ENCODE peak calls at places on chromosomes 4 and X, in six cellular contexts. X is lower lobe of right lung, F is H1, H is hepatocyte, C is left ventricle myocardium inferior, P is adrenal gland. A is an unnamed sample.

GRCh38 chr4:164748375-164748774 is 5.6 kb upstream of the SMIM31 start:
- DNase-seq in H (peak; percentile 40), C (no peak), X (no peak), P (no peak), F (no peak), A (no peak)

GRCh38 chr4:52651993-52652672 is 7.0 kb downstream of the USP46 start:
- DNase-seq in X (no peak), H (no peak), C (no peak), F (no peak), P (no peak), A (no peak)

GRCh38 chr4:1323635-1324442 is 23.2 kb upstream of the UVSSA start:
- DNase-seq in P (no peak), F (no peak), X (no peak), H (no peak), C (no peak), A (peak; percentile 38)

GRCh38 chr4:88814043-88814617 is 116.5 kb upstream of the NAP1L5 start:
- DNase-seq in C (no peak), F (no peak), P (peak; percentile 34), X (no peak), H (no peak), A (no peak)

GRCh38 chr4:77819409-77819835 is 254 bp upstream of the CNOT6L start:
- DNase-seq in X (no peak), P (no peak), H (peak; percentile 81), C (no peak), F (no peak), A (no peak)

GRCh38 chrX:38803286-38803608 is 2.0 kb downstream of the MID1IP1 start:
- DNase-seq in H (no peak), P (no peak), F (no peak), C (no peak), X (no peak), A (no peak)

GRCh38 chr4:83644677-83645639 is 109.0 kb downstream of the GPAT3 start:
- DNase-seq in X (no peak), C (no peak), P (peak; percentile 32), H (peak; percentile 76), F (no peak), A (no peak)

GRCh38 chr4:108287834-108288413 is 119.2 kb upstream of the LEF1 start:
- DNase-seq in C (no peak), P (no peak), F (no peak), X (no peak), H (no peak), A (no peak)

DNA sequence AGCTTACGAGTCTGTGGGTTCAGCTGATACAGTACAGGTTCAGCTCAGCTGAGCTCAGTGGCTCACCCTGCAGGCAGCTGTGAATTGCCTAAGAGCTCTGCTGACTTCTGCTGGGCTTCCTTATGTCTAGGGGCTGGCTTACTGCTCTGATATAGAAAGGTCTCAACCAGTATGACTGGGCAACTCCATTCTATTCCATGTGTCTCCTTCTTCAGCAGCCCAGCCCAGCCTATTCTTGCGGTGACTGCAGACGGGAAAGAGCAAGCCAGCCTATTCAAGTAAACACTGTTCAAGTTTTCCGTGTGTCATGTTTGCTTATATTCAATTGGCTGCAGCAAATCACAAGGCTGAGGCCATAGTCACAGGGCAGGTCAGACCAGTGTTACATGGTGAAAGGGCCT is 615.4 kb upstream of the ZFP42 start:
- DNase-seq in X (peak; percentile 52), C (no peak), F (peak; percentile 43), H (peak; percentile 16), P (no peak), A (no peak)
- TF ChIP-seq CTCF in X (no peak), C (no peak), F (peak; percentile 87), H (no peak), P (no peak), A (no peak)

DNA sequence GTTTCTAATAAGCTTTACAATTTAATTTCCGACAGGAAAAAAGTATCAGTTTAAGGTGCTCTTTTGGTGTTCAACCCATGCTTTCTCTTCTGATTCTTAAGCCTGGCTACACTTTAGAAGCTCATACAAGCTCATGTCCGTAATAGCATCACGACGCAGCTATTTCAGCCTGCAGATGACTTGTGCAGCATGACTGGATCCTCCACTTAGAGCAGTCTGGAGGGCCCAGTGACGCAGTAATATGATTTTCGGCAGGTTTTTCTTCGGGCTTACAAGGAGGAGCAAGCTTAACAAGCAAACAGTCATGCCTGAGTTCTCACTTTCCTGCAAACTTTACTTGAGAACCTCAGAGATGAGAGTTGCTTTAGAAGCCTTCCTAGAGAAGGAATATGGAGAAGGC is 85.3 kb upstream of the MAML3 start:
- DNase-seq in P (no peak), C (no peak), X (no peak), F (no peak), H (no peak), A (no peak)
- H3K4me1 ChIP-seq in P (peaks cover 23% of the 10 kb centered on the region), C (peaks cover 42% of the 10 kb centered on the region), X (peaks cover 43% of the 10 kb centered on the region), F (peaks cover 25% of the 10 kb centered on the region), H (peaks cover 44% of the 10 kb centered on the region), A (peaks cover 53% of the 10 kb centered on the region)

GRCh38 chrX:154384284-154384892 is 5.3 kb downstream of the EMD start:
- DNase-seq in C (no peak), P (peak; percentile 45), X (no peak), F (no peak), H (no peak), A (no peak)
- TF ChIP-seq CTCF in C (peak; percentile 54), P (no peak), X (peak; percentile 25), F (no peak), H (peak; percentile 32), A (peak; percentile 38)

DNA sequence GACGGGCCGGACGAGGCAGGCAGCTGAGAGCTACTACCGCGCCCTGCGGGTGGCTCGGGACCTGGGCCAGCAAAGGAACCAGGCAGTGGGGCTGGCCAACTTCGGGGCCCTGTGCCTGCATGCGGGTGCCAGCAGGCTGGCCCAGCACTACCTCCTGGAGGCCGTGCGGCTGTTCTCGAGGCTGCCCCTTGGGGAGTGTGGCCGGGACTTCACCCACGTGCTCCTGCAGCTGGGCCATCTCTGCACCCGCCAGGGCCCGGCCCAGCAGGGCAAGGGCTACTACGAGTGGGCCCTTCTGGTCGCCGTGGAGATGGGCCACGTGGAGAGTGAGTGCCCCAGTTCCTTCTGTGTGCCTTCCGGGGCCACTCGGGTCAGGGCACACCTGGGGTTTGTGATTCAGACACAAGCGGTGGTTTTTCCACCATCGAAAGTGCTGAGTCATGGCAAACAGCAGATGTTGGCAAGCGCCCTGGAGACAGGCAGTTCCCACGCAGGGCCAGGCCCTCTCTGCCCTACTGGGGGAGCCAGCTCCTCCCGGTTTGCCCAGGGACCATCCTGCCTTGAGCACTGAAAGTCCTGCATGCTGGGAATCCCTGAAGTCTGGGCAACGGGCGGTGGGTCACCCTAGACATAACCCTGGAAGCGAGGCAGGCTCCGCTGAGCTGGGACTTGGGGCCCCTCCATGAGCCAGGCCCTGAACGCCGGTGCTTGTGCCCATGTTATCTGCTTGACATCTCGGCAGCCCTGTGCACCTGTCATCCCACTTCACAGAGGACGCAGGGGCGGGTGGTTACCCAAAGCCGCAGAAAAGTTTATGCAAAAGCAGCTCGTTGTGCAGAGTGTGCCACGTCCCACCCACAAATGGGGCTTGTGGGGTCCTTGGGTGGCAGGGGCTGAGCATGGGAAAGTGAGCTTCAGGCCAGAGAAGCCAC is 29.5 kb downstream of the SH3TC1 start:
- DNase-seq in P (peak; percentile 87), F (no peak), H (peak; percentile 66), X (peak; percentile 90), C (peak; percentile 70), A (peak; percentile 84)
- H3K4me1 ChIP-seq in P (peaks cover 19% of the 10 kb centered on the region), F (peaks cover 6% of the 10 kb centered on the region), H (peaks cover 19% of the 10 kb centered on the region), X (peaks cover 19% of the 10 kb centered on the region), C (peaks cover 18% of the 10 kb centered on the region), A (peaks cover 13% of the 10 kb centered on the region)

GRCh38 chr4:56643596-56643995 is 37.5 kb downstream of the HOPX start:
- DNase-seq in H (no peak), F (no peak), C (no peak), P (no peak), X (no peak), A (no peak)
- TF ChIP-seq CTCF in H (no peak), F (no peak), C (no peak), P (no peak), X (no peak), A (no peak)

GRCh38 chr4:8439914-8440490 is 521 bp downstream of the ACOX3 start:
- DNase-seq in C (no peak), P (peak; percentile 54), X (no peak), F (no peak), H (no peak), A (no peak)

GRCh38 chr4:8439168-8439567 is 1.4 kb downstream of the ACOX3 start:
- DNase-seq in H (no peak), P (peak; percentile 38), C (no peak), F (no peak), X (no peak), A (no peak)

GRCh38 chr4:8438743-8439142 is 1.8 kb downstream of the ACOX3 start:
- DNase-seq in P (peak; percentile 46), C (no peak), F (no peak), H (no peak), X (no peak), A (no peak)

GRCh38 chr4:8441499-8442091 is 1.0 kb downstream of the TRMT44 start:
- DNase-seq in X (no peak), F (no peak), C (no peak), H (no peak), P (no peak), A (no peak)

GRCh38 chr4:8440491-8441311 is at the start of the genes ACOX3 and TRMT44:
- DNase-seq in X (peak; percentile 93), F (peak; percentile 57), H (peak; percentile 95), P (peak; percentile 94), C (peak; percentile 92), A (peak; percentile 95)
- H3K4me1 ChIP-seq in X (peaks cover 70% of the 10 kb centered on the region), F (peaks cover 4% of the 10 kb centered on the region), H (peaks cover 17% of the 10 kb centered on the region), P (peaks cover 42% of the 10 kb centered on the region), C (peaks cover 81% of the 10 kb centered on the region), A (peaks cover 31% of the 10 kb centered on the region)

DNA sequence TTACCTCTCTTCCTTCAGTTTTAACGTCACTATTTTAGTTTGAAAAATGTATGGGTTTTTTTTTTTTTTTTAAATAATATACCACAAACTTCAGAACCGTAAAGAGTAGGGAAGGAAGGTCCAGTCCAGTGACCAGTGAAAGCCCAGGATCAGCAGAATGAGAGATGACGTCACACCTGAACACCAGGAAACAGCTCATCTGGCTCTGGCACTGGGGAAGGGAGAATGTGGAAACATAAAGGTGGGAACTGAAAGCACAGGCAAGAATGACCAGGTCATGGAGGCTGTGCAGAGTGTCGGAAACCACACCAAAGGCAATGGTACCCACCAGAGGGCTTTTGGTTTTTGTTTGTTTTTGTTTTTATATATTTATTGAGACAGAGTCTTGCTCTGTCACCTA is 141.2 kb downstream of the DHX15 start:
- DNase-seq in P (no peak), C (no peak), X (no peak), H (no peak), F (no peak), A (no peak)
- TF ChIP-seq CTCF in P (no peak), C (no peak), X (no peak), H (no peak), F (no peak), A (no peak)

GRCh38 chr4:146179784-146180405 is 4.4 kb downstream of the LSM6 start:
- DNase-seq in X (no peak), P (no peak), F (no peak), C (no peak), H (no peak), A (no peak)

GRCh38 chr4:146175541-146176453 is at the start of gene LSM6:
- DNase-seq in P (peak; percentile 90), X (peak; percentile 91), F (peak; percentile 25), C (peak; percentile 91), H (peak; percentile 90), A (peak; percentile 90)
- H3K4me1 ChIP-seq in P (peaks cover 51% of the 10 kb centered on the region), X (peaks cover 44% of the 10 kb centered on the region), F (no peaks in the 10 kb centered on the region), C (peaks cover 53% of the 10 kb centered on the region), H (peaks cover 29% of the 10 kb centered on the region), A (peaks cover 39% of the 10 kb centered on the region)

GRCh38 chr4:25702848-25703247 is 47.2 kb downstream of the SLC34A2 start:
- DNase-seq in C (peak; percentile 40), X (no peak), H (no peak), P (no peak), F (no peak), A (peak; percentile 15)
- TF ChIP-seq CTCF in C (peak; percentile 15), X (no peak), H (no peak), P (no peak), F (peak; percentile 24), A (no peak)

A was measured in psoas muscle.